ENCODE peak calls at places on chromosomes 6 and 20, in four cellular contexts. B is K562, F is HepG2, A is GM12878. P is an unnamed sample.
A peak's percentile ranks its signal among the peaks of the same experiment; 100 is the strongest.

GRCh38 chr6:103273048-103273447 is 1586.7 kb downstream of the HACE1 start:
- DNase-seq in B (peak; percentile 5), A (no peak), F (peak; percentile 5), P (peak; percentile 62)

GRCh38 chr20:3930265-3931206 is 41.3 kb downstream of the PANK2 start:
- DNase-seq in B (peak; percentile 48), A (no peak), F (no peak), P (no peak)

GRCh38 chr20:878511-879307 is 37.4 kb downstream of the ANGPT4 start:
- DNase-seq in F (no peak), B (peak; percentile 54), A (no peak), P (peak; percentile 84)

GRCh38 chr20:21698494-21699215 is 6.8 kb upstream of the PAX1 start:
- DNase-seq in B (no peak), A (no peak), F (no peak), P (peak; percentile 40)

GRCh38 chr20:63585616-63586565 is 11.9 kb upstream of the HELZ2 start:
- DNase-seq in B (no peak), F (no peak), A (no peak), P (no peak)

GRCh38 chr20:24933266-24933908 is 15.7 kb upstream of the CST7 start:
- DNase-seq in F (no peak), A (no peak), B (no peak), P (no peak)

GRCh38 chr6:2197177-2197671 is 48.2 kb downstream of the GMDS start:
- DNase-seq in A (no peak), F (no peak), B (no peak), P (no peak)

GRCh38 chr6:113944701-113945100 is 26.2 kb downstream of the HDAC2 start:
- DNase-seq in A (no peak), B (no peak), F (no peak), P (no peak)

GRCh38 chr6:85449818-85450577 is at the start of gene NT5E:
- DNase-seq in A (no peak), F (peak; percentile 24), B (no peak), P (peak; percentile 90)

GRCh38 chr6:40185486-40185885 is 251.2 kb upstream of the MOCS1 start:
- DNase-seq in F (no peak), B (no peak), A (no peak), P (no peak)
- TF ChIP-seq JUNB in F (no peak), B (no peak), A (no peak), P (no peak)

GRCh38 chr6:31354788-31355539 is 2.0 kb downstream of the HLA-B start:
- DNase-seq in B (no peak), A (no peak), F (no peak), P (no peak)

GRCh38 chr6:31355540-31355988 is 1.4 kb downstream of the HLA-B start:
- DNase-seq in A (no peak), B (no peak), F (no peak), P (no peak)

GRCh38 chr6:31358302-31358701 is 1.3 kb upstream of the HLA-B start:
- DNase-seq in F (no peak), B (no peak), A (no peak), P (no peak)

GRCh38 chr6:31356946-31357466 is at the start of gene HLA-B:
- DNase-seq in A (peak; percentile 87), F (peak; percentile 49), B (no peak), P (peak; percentile 79)

DNA sequence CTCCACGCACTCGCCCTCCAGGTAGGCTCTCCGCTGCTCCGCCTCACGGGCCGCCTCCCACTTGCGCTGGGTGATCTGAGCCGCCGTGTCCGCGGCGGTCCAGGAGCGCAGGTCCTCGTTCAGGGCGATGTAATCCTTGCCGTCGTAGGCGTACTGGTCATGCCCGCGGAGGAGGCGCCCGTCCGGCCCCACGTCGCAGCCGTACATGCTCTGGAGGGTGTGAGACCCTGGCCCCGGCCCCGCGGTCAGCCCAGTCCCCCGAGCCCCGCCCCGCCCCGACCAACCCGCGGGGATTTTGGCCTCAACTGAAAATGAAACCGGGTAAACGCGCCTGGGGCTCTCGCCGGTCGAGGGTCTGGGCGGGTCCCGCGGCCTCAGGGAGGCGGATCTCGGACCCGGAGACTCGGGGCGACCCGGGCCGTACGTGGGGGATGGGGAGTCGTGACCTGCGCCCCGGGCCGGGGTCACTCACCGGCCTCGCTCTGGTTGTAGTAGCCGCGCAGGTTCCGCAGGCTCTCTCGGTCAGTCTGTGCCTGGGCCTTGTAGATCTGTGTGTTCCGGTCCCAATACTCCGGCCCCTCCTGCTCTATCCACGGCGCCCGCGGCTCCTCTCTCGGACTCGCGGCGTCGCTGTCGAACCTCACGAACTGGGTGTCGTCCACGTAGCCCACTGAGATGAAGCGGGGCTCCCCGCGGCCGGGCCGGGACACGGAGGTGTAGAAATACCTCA is 598 bp downstream of the HLA-B start:
- DNase-seq in B (no peak), A (no peak), F (no peak), P (peak; percentile 47)
- TF ChIP-seq POLR2AphosphoS5 in B (no peak), A (peak; percentile 24), F (no peak), P (no peak)

DNA sequence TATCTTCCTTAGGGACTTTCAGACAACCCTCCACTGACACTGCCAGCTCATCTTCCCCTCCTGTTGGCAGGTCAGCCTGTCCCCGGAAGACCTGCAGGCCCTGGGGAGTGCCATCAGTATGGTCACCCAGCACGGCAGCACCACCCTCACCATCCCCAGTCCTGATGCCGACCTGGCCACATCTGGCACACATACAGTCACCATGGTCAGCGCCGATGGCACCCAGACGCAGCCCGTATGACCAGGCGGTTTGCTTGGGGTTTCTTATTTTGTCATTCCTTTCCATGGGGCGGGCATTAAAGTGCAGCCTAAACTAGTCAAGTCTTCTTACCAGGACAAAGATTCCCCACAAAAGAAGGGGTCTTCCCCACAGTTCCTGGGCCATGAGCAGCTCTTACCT is 3.9 kb upstream of the DEF6 start:
- DNase-seq in F (no peak), B (no peak), A (no peak), P (no peak)
- H3K4me2 ChIP-seq in F (no peak overlapping the region), B (no peak overlapping the region), A (no peak overlapping the region), P (no peak overlapping the region)

GRCh38 chr6:5674141-5674540 is 332.6 kb downstream of the NRN1 start:
- DNase-seq in F (no peak), B (no peak), A (no peak), P (no peak)
- TF ChIP-seq JUNB in F (no peak), B (no peak), A (no peak), P (no peak)

DNA sequence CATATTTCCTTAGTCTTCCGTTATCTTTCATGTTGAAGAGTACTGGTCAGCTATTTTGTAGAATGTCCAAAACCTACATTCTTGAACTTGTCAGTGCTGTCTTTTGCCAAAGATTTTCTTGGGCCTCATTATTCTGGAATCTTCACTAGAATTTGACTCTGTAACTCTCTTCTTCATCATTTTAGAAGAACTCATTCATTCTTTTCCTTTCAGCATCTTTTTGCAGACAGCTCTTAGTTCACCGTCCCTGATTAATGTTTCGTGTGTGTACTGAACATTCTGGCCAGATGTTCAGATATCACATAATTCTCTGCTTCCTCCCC is 9.5 kb downstream of the CTNNBL1 start:
- DNase-seq in A (no peak), F (no peak), B (no peak), P (no peak)
- TF ChIP-seq POLR2AphosphoS5 in A (no peak), F (no peak), B (no peak), P (no peak)